ENCODE peak calls at places on chromosomes 6 and 20, in ten cellular contexts. One of them, this sample, is unnamed.

GRCh38 chr6:53432318-53433161 is 83.8 kb upstream of the ELOVL5 start:
- DNase-seq in esophagus squamous epithelium: no peak
- DNase-seq in AG09309: peak
- DNase-seq in CD8-positive, alpha-beta T cell: no peak
- DNase-seq in stomach: no peak
- DNase-seq in mucosa of descending colon: no peak
- DNase-seq in psoas muscle: no peak
- DNase-seq in GM12878: no peak
- DNase-seq in kidney epithelial cell: peak
- DNase-seq in IMR-90: peak
- DNase-seq in this sample: peak

GRCh38 chr6:39059496-39060310 is 11.1 kb downstream of the GLP1R start:
- DNase-seq in IMR-90: no peak
- DNase-seq in mucosa of descending colon: no peak
- DNase-seq in psoas muscle: no peak
- DNase-seq in kidney epithelial cell: no peak
- DNase-seq in GM12878: no peak
- DNase-seq in stomach: no peak
- DNase-seq in esophagus squamous epithelium: no peak
- DNase-seq in AG09309: no peak
- DNase-seq in CD8-positive, alpha-beta T cell: no peak
- DNase-seq in this sample: no peak

GRCh38 chr6:116682334-116682712 is 1.3 kb downstream of the KPNA5 start:
- DNase-seq in kidney epithelial cell: no peak
- DNase-seq in esophagus squamous epithelium: no peak
- DNase-seq in mucosa of descending colon: no peak
- DNase-seq in GM12878: peak
- DNase-seq in stomach: no peak
- DNase-seq in AG09309: no peak
- DNase-seq in psoas muscle: no peak
- DNase-seq in CD8-positive, alpha-beta T cell: no peak
- DNase-seq in IMR-90: peak
- DNase-seq in this sample: no peak

GRCh38 chr6:131413191-131413830 is 159.7 kb upstream of the ARG1 start:
- DNase-seq in kidney epithelial cell: no peak
- DNase-seq in AG09309: no peak
- DNase-seq in IMR-90: no peak
- DNase-seq in CD8-positive, alpha-beta T cell: no peak
- DNase-seq in mucosa of descending colon: no peak
- DNase-seq in psoas muscle: no peak
- DNase-seq in GM12878: no peak
- DNase-seq in esophagus squamous epithelium: no peak
- DNase-seq in stomach: no peak
- DNase-seq in this sample: no peak

GRCh38 chr6:132270745-132271414 is 130.4 kb downstream of the MOXD1 start:
- DNase-seq in AG09309: no peak
- DNase-seq in kidney epithelial cell: no peak
- DNase-seq in psoas muscle: no peak
- DNase-seq in esophagus squamous epithelium: no peak
- DNase-seq in mucosa of descending colon: no peak
- DNase-seq in GM12878: no peak
- DNase-seq in CD8-positive, alpha-beta T cell: no peak
- DNase-seq in stomach: peak
- DNase-seq in IMR-90: no peak
- DNase-seq in this sample: no peak

GRCh38 chr20:60359010-60359409 is 400.8 kb downstream of the CDH26 start:
- DNase-seq in kidney epithelial cell: no peak
- DNase-seq in IMR-90: no peak
- DNase-seq in AG09309: no peak
- DNase-seq in mucosa of descending colon: no peak
- DNase-seq in CD8-positive, alpha-beta T cell: no peak
- DNase-seq in psoas muscle: no peak
- DNase-seq in stomach: no peak
- DNase-seq in GM12878: no peak
- DNase-seq in esophagus squamous epithelium: no peak
- DNase-seq in this sample: no peak

GRCh38 chr20:22453244-22454080 is 130.9 kb downstream of the FOXA2 start:
- DNase-seq in stomach: no peak
- DNase-seq in kidney epithelial cell: no peak
- DNase-seq in psoas muscle: no peak
- DNase-seq in IMR-90: no peak
- DNase-seq in CD8-positive, alpha-beta T cell: no peak
- DNase-seq in esophagus squamous epithelium: no peak
- DNase-seq in AG09309: no peak
- DNase-seq in GM12878: no peak
- DNase-seq in mucosa of descending colon: no peak
- DNase-seq in this sample: no peak

GRCh38 chr6:52964318-52964717 is 30.8 kb downstream of the GSTA4 start:
- DNase-seq in GM12878: no peak
- DNase-seq in CD8-positive, alpha-beta T cell: no peak
- DNase-seq in stomach: no peak
- DNase-seq in IMR-90: no peak
- DNase-seq in kidney epithelial cell: no peak
- DNase-seq in psoas muscle: no peak
- DNase-seq in esophagus squamous epithelium: no peak
- DNase-seq in mucosa of descending colon: no peak
- DNase-seq in AG09309: no peak
- DNase-seq in this sample: no peak

GRCh38 chr6:39922821-39923220 is 11.4 kb downstream of the MOCS1 start:
- DNase-seq in psoas muscle: no peak
- DNase-seq in mucosa of descending colon: no peak
- DNase-seq in stomach: no peak
- DNase-seq in esophagus squamous epithelium: no peak
- DNase-seq in kidney epithelial cell: no peak
- DNase-seq in IMR-90: no peak
- DNase-seq in CD8-positive, alpha-beta T cell: no peak
- DNase-seq in GM12878: no peak
- DNase-seq in AG09309: no peak
- DNase-seq in this sample: no peak

GRCh38 chr20:36454664-36455427 is 86.5 kb upstream of the MYL9 start:
- DNase-seq in IMR-90: no peak
- DNase-seq in esophagus squamous epithelium: no peak
- DNase-seq in kidney epithelial cell: no peak
- DNase-seq in stomach: peak
- DNase-seq in AG09309: no peak
- DNase-seq in mucosa of descending colon: no peak
- DNase-seq in psoas muscle: peak
- DNase-seq in CD8-positive, alpha-beta T cell: no peak
- DNase-seq in GM12878: no peak
- DNase-seq in this sample: no peak

GRCh38 chr20:51563141-51563596 is 20.6 kb upstream of the NFATC2 start:
- DNase-seq in esophagus squamous epithelium: no peak
- DNase-seq in stomach: no peak
- DNase-seq in mucosa of descending colon: no peak
- DNase-seq in IMR-90: no peak
- DNase-seq in kidney epithelial cell: no peak
- DNase-seq in psoas muscle: no peak
- DNase-seq in AG09309: no peak
- DNase-seq in CD8-positive, alpha-beta T cell: no peak
- DNase-seq in GM12878: no peak
- DNase-seq in this sample: no peak
- H3K4me3 ChIP-seq in esophagus squamous epithelium: peak
- H3K4me3 ChIP-seq in stomach: peak
- H3K4me3 ChIP-seq in mucosa of descending colon: no peak
- H3K4me3 ChIP-seq in IMR-90: peak
- H3K4me3 ChIP-seq in kidney epithelial cell: peak
- H3K4me3 ChIP-seq in psoas muscle: peak
- H3K4me3 ChIP-seq in AG09309: peak
- H3K4me3 ChIP-seq in CD8-positive, alpha-beta T cell: peak
- H3K4me3 ChIP-seq in GM12878: no peak
- H3K4me3 ChIP-seq in this sample: peak

GRCh38 chr20:44028868-44029847 is 114.5 kb downstream of the TOX2 start:
- DNase-seq in CD8-positive, alpha-beta T cell: no peak
- DNase-seq in kidney epithelial cell: no peak
- DNase-seq in IMR-90: no peak
- DNase-seq in psoas muscle: no peak
- DNase-seq in esophagus squamous epithelium: no peak
- DNase-seq in mucosa of descending colon: no peak
- DNase-seq in GM12878: peak
- DNase-seq in AG09309: no peak
- DNase-seq in stomach: no peak
- DNase-seq in this sample: no peak
- TF ChIP-seq CTCF in CD8-positive, alpha-beta T cell: no peak
- TF ChIP-seq CTCF in kidney epithelial cell: no peak
- TF ChIP-seq CTCF in IMR-90: no peak
- TF ChIP-seq CTCF in psoas muscle: no peak
- TF ChIP-seq CTCF in esophagus squamous epithelium: no peak
- TF ChIP-seq CTCF in mucosa of descending colon: no peak
- TF ChIP-seq CTCF in GM12878: no peak
- TF ChIP-seq CTCF in AG09309: no peak
- TF ChIP-seq CTCF in stomach: no peak
- TF ChIP-seq CTCF in this sample: no peak

GRCh38 chr20:34703573-34704176 is 469 bp upstream of the TP53INP2 start:
- DNase-seq in CD8-positive, alpha-beta T cell: no peak
- DNase-seq in IMR-90: peak
- DNase-seq in esophagus squamous epithelium: no peak
- DNase-seq in mucosa of descending colon: peak
- DNase-seq in psoas muscle: no peak
- DNase-seq in stomach: peak
- DNase-seq in kidney epithelial cell: no peak
- DNase-seq in AG09309: no peak
- DNase-seq in GM12878: no peak
- DNase-seq in this sample: no peak

GRCh38 chr20:34705008-34705382 is 851 bp downstream of the TP53INP2 start:
- DNase-seq in kidney epithelial cell: no peak
- DNase-seq in CD8-positive, alpha-beta T cell: no peak
- DNase-seq in stomach: no peak
- DNase-seq in esophagus squamous epithelium: no peak
- DNase-seq in mucosa of descending colon: no peak
- DNase-seq in IMR-90: no peak
- DNase-seq in AG09309: no peak
- DNase-seq in GM12878: no peak
- DNase-seq in psoas muscle: no peak
- DNase-seq in this sample: no peak

GRCh38 chr20:34704177-34705007 is at the start of gene TP53INP2:
- DNase-seq in CD8-positive, alpha-beta T cell: peak
- DNase-seq in mucosa of descending colon: peak
- DNase-seq in stomach: peak
- DNase-seq in GM12878: no peak
- DNase-seq in kidney epithelial cell: peak
- DNase-seq in IMR-90: peak
- DNase-seq in psoas muscle: peak
- DNase-seq in esophagus squamous epithelium: peak
- DNase-seq in AG09309: peak
- DNase-seq in this sample: no peak

GRCh38 chr20:34701405-34702085 is 2.6 kb upstream of the TP53INP2 start:
- DNase-seq in esophagus squamous epithelium: no peak
- DNase-seq in mucosa of descending colon: no peak
- DNase-seq in psoas muscle: no peak
- DNase-seq in stomach: no peak
- DNase-seq in kidney epithelial cell: no peak
- DNase-seq in CD8-positive, alpha-beta T cell: no peak
- DNase-seq in IMR-90: no peak
- DNase-seq in AG09309: no peak
- DNase-seq in GM12878: no peak
- DNase-seq in this sample: no peak

GRCh38 chr20:34703061-34703572 is 1.0 kb upstream of the TP53INP2 start:
- DNase-seq in esophagus squamous epithelium: no peak
- DNase-seq in CD8-positive, alpha-beta T cell: no peak
- DNase-seq in IMR-90: no peak
- DNase-seq in GM12878: no peak
- DNase-seq in kidney epithelial cell: no peak
- DNase-seq in stomach: no peak
- DNase-seq in mucosa of descending colon: no peak
- DNase-seq in AG09309: no peak
- DNase-seq in psoas muscle: no peak
- DNase-seq in this sample: no peak
- H3K4me3 ChIP-seq in esophagus squamous epithelium: peak
- H3K4me3 ChIP-seq in CD8-positive, alpha-beta T cell: peak
- H3K4me3 ChIP-seq in IMR-90: peak
- H3K4me3 ChIP-seq in GM12878: peak
- H3K4me3 ChIP-seq in kidney epithelial cell: peak
- H3K4me3 ChIP-seq in stomach: peak
- H3K4me3 ChIP-seq in mucosa of descending colon: no peak
- H3K4me3 ChIP-seq in AG09309: peak
- H3K4me3 ChIP-seq in psoas muscle: peak
- H3K4me3 ChIP-seq in this sample: peak

GRCh38 chr6:166596741-166597507 is 10.4 kb upstream of the RAMACL start:
- DNase-seq in AG09309: no peak
- DNase-seq in stomach: no peak
- DNase-seq in GM12878: no peak
- DNase-seq in esophagus squamous epithelium: no peak
- DNase-seq in CD8-positive, alpha-beta T cell: no peak
- DNase-seq in mucosa of descending colon: peak
- DNase-seq in IMR-90: no peak
- DNase-seq in kidney epithelial cell: no peak
- DNase-seq in psoas muscle: no peak
- DNase-seq in this sample: no peak
- TF ChIP-seq CTCF in AG09309: no peak
- TF ChIP-seq CTCF in stomach: no peak
- TF ChIP-seq CTCF in GM12878: no peak
- TF ChIP-seq CTCF in esophagus squamous epithelium: no peak
- TF ChIP-seq CTCF in CD8-positive, alpha-beta T cell: no peak
- TF ChIP-seq CTCF in mucosa of descending colon: no peak
- TF ChIP-seq CTCF in IMR-90: no peak
- TF ChIP-seq CTCF in kidney epithelial cell: no peak
- TF ChIP-seq CTCF in psoas muscle: no peak
- TF ChIP-seq CTCF in this sample: no peak

GRCh38 chr6:16337280-16337975 is 99.0 kb downstream of the GMPR start:
- DNase-seq in GM12878: no peak
- DNase-seq in IMR-90: peak
- DNase-seq in esophagus squamous epithelium: no peak
- DNase-seq in CD8-positive, alpha-beta T cell: no peak
- DNase-seq in kidney epithelial cell: no peak
- DNase-seq in psoas muscle: peak
- DNase-seq in AG09309: peak
- DNase-seq in mucosa of descending colon: peak
- DNase-seq in stomach: peak
- DNase-seq in this sample: no peak

GRCh38 chr6:16336056-16336810 is 97.8 kb downstream of the GMPR start:
- DNase-seq in stomach: no peak
- DNase-seq in AG09309: no peak
- DNase-seq in esophagus squamous epithelium: no peak
- DNase-seq in kidney epithelial cell: no peak
- DNase-seq in mucosa of descending colon: no peak
- DNase-seq in psoas muscle: no peak
- DNase-seq in CD8-positive, alpha-beta T cell: no peak
- DNase-seq in IMR-90: no peak
- DNase-seq in GM12878: no peak
- DNase-seq in this sample: no peak

GRCh38 chr6:16338577-16339262 is 100.3 kb downstream of the GMPR start:
- DNase-seq in mucosa of descending colon: peak
- DNase-seq in CD8-positive, alpha-beta T cell: no peak
- DNase-seq in psoas muscle: peak
- DNase-seq in kidney epithelial cell: peak
- DNase-seq in stomach: peak
- DNase-seq in GM12878: no peak
- DNase-seq in AG09309: peak
- DNase-seq in IMR-90: peak
- DNase-seq in esophagus squamous epithelium: peak
- DNase-seq in this sample: peak

GRCh38 chr6:16335176-16335575 is 96.8 kb downstream of the GMPR start:
- DNase-seq in stomach: no peak
- DNase-seq in esophagus squamous epithelium: no peak
- DNase-seq in mucosa of descending colon: no peak
- DNase-seq in psoas muscle: no peak
- DNase-seq in GM12878: no peak
- DNase-seq in AG09309: no peak
- DNase-seq in IMR-90: no peak
- DNase-seq in CD8-positive, alpha-beta T cell: no peak
- DNase-seq in kidney epithelial cell: no peak
- DNase-seq in this sample: no peak

GRCh38 chr6:16339263-16339587 is 100.8 kb downstream of the GMPR start:
- DNase-seq in kidney epithelial cell: no peak
- DNase-seq in AG09309: no peak
- DNase-seq in psoas muscle: no peak
- DNase-seq in esophagus squamous epithelium: no peak
- DNase-seq in CD8-positive, alpha-beta T cell: no peak
- DNase-seq in GM12878: no peak
- DNase-seq in mucosa of descending colon: no peak
- DNase-seq in IMR-90: no peak
- DNase-seq in stomach: no peak
- DNase-seq in this sample: no peak
- H3K4me3 ChIP-seq in kidney epithelial cell: no peak
- H3K4me3 ChIP-seq in AG09309: no peak
- H3K4me3 ChIP-seq in psoas muscle: no peak
- H3K4me3 ChIP-seq in esophagus squamous epithelium: no peak
- H3K4me3 ChIP-seq in CD8-positive, alpha-beta T cell: no peak
- H3K4me3 ChIP-seq in GM12878: no peak
- H3K4me3 ChIP-seq in mucosa of descending colon: no peak
- H3K4me3 ChIP-seq in IMR-90: no peak
- H3K4me3 ChIP-seq in stomach: no peak
- H3K4me3 ChIP-seq in this sample: no peak

This sample was measured in epithelial cell of proximal tubule.